ENCODE peak calls at places on chromosome 21, in seven cellular contexts. E is astrocyte of the spinal cord; P is left ventricle myocardium inferior; Z is AG08396; T is GM10248; K is HCT116; N is activated CD4-positive, alpha-beta T cell treated with anti-CD3 and anti-CD28 coated beads, Interleukin-2, amount 50 U/mL, for 24 hours. U is an unnamed sample.

GRCh38 chr21:37565530-37566223 is 199.1 kb downstream of the DYRK1A start:
- DNase-seq in T (no peak), K (no peak), N (no peak), Z (no peak), E (peak; percentile 46), P (no peak), U (no peak)

GRCh38 chr21:31795992-31796391 is 64.1 kb upstream of the SCAF4 start:
- DNase-seq in P (no peak), K (no peak), Z (no peak), E (no peak), N (no peak), T (no peak), U (no peak)

GRCh38 chr21:42527489-42528158 is 14.0 kb downstream of the SLC37A1 start:
- DNase-seq in T (peak; percentile 54), P (no peak), E (no peak), K (no peak), N (peak; percentile 40), Z (no peak), U (peak; percentile 54)

GRCh38 chr21:45494851-45495680 is 47.2 kb downstream of the SLC19A1 start:
- DNase-seq in T (no peak), E (no peak), K (no peak), N (no peak), P (no peak), Z (no peak), U (no peak)

GRCh38 chr21:17818158-17819113 is 720 bp downstream of the C21orf91 start:
- DNase-seq in P (peak; percentile 20), Z (peak; percentile 41), N (peak; percentile 28), K (no peak), E (peak; percentile 36), T (no peak), U (peak; percentile 29)

GRCh38 chr21:29248124-29248523 is 50.6 kb upstream of the BACH1 start:
- DNase-seq in N (no peak), T (no peak), Z (no peak), E (no peak), P (no peak), K (no peak), U (no peak)

GRCh38 chr21:32114434-32115063 is 164.3 kb downstream of the MIS18A start:
- DNase-seq in K (no peak), E (no peak), T (no peak), Z (no peak), N (no peak), P (no peak), U (no peak)

GRCh38 chr21:36209626-36210171 is 53.1 kb downstream of the DOP1B start:
- DNase-seq in E (peak; percentile 79), Z (peak; percentile 15), N (peak; percentile 29), K (peak; percentile 73), T (peak; percentile 55), P (no peak), U (no peak)

GRCh38 chr21:45615145-45615711 is 28.3 kb upstream of the PCBP3 start:
- DNase-seq in K (no peak), E (peak; percentile 57), Z (no peak), T (peak; percentile 55), P (no peak), N (peak; percentile 79), U (no peak)

GRCh38 chr21:28601708-28602107 is 391.0 kb downstream of the LTN1 start:
- DNase-seq in E (no peak), T (no peak), N (no peak), Z (no peak), K (no peak), P (no peak), U (no peak)

GRCh38 chr21:44920694-44921604 is at the start of gene ITGB2:
- DNase-seq in T (peak; percentile 73), P (peak; percentile 56), K (no peak), E (no peak), N (no peak), Z (no peak), U (no peak)

GRCh38 chr21:45142469-45142868 is 68.1 kb downstream of the ADARB1 start:
- DNase-seq in E (peak; percentile 85), K (no peak), N (no peak), T (no peak), Z (peak; percentile 82), P (no peak), U (peak; percentile 67)

GRCh38 chr21:36990508-36991205 is 15.8 kb upstream of the RIPPLY3 start:
- DNase-seq in T (no peak), K (no peak), Z (no peak), E (no peak), P (no peak), N (no peak), U (no peak)

GRCh38 chr21:45070970-45071369 is 3.4 kb upstream of the ADARB1 start:
- DNase-seq in K (no peak), P (no peak), T (no peak), E (no peak), N (no peak), Z (no peak), U (no peak)

GRCh38 chr21:31354604-31355443 is 10.8 kb upstream of the TIAM1 start:
- DNase-seq in P (no peak), N (peak; percentile 85), K (peak; percentile 98), T (no peak), Z (no peak), E (peak; percentile 95), U (no peak)

GRCh38 chr21:45190013-45190412 is 97.7 kb downstream of the POFUT2 start:
- DNase-seq in E (no peak), Z (no peak), T (no peak), N (no peak), P (no peak), K (no peak), U (no peak)

GRCh38 chr21:25280061-25280460 is 327.2 kb downstream of the MRPL39 start:
- DNase-seq in K (no peak), P (no peak), N (no peak), E (no peak), Z (no peak), T (no peak), U (no peak)

GRCh38 chr21:34886554-34887385 is 162.3 kb downstream of the RUNX1 start:
- DNase-seq in E (peak; percentile 39), K (no peak), P (peak; percentile 27), Z (peak; percentile 33), T (no peak), N (no peak), U (peak; percentile 45)

GRCh38 chr21:39114871-39115658 is 68.2 kb downstream of the PSMG1 start:
- DNase-seq in K (no peak), E (peak; percentile 87), P (no peak), N (no peak), T (no peak), Z (no peak), U (peak; percentile 45)

GRCh38 chr21:32463367-32463766 is 50.9 kb downstream of the EVA1C start:
- DNase-seq in E (peak; percentile 62), K (peak; percentile 69), Z (no peak), N (no peak), P (no peak), T (no peak), U (peak; percentile 30)

GRCh38 chr21:43211085-43212071 is 42.6 kb downstream of the CRYAA start:
- DNase-seq in N (no peak), K (peak; percentile 4), Z (no peak), P (peak; percentile 53), E (no peak), T (no peak), U (no peak)

GRCh38 chr21:46024983-46025860 is 43.7 kb downstream of the COL6A1 start:
- DNase-seq in T (no peak), K (no peak), Z (no peak), N (no peak), E (peak; percentile 60), P (no peak), U (peak; percentile 65)

GRCh38 chr21:31326478-31327247 is 17.4 kb downstream of the TIAM1 start:
- DNase-seq in Z (no peak), K (no peak), T (peak; percentile 69), E (no peak), P (no peak), N (peak; percentile 64), U (no peak)

GRCh38 chr21:14054682-14055081 is 156.1 kb downstream of the LIPI start:
- DNase-seq in P (no peak), E (no peak), Z (no peak), T (no peak), N (no peak), K (no peak), U (no peak)

GRCh38 chr21:27108228-27108627 is 141.3 kb upstream of the ADAMTS5 start:
- DNase-seq in N (no peak), P (no peak), Z (no peak), T (no peak), K (no peak), E (no peak), U (peak; percentile 3)

GRCh38 chr21:41750051-41750450 is 16.8 kb downstream of the RIPK4 start:
- DNase-seq in P (no peak), N (no peak), E (no peak), K (no peak), Z (no peak), T (no peak), U (peak; percentile 32)

GRCh38 chr21:25953196-25953595 is 217.4 kb downstream of the APP start:
- DNase-seq in Z (no peak), E (no peak), T (no peak), K (no peak), P (no peak), N (no peak), U (no peak)

GRCh38 chr21:45022736-45023135 is 51.6 kb upstream of the ADARB1 start:
- DNase-seq in N (no peak), E (no peak), T (no peak), K (no peak), Z (no peak), P (no peak), U (no peak)

GRCh38 chr21:35340273-35340672 is 291.2 kb upstream of the RUNX1 start:
- DNase-seq in K (peak; percentile 22), E (no peak), P (no peak), Z (no peak), T (no peak), N (no peak), U (no peak)

GRCh38 chr21:37710555-37711293 is 205.5 kb downstream of the KCNJ6 start:
- DNase-seq in Z (no peak), P (no peak), T (no peak), K (no peak), E (no peak), N (no peak), U (peak; percentile 17)

GRCh38 chr21:46317710-46318463 is 5.8 kb downstream of the C21orf58 start:
- DNase-seq in P (peak; percentile 66), E (no peak), T (no peak), N (no peak), K (no peak), Z (no peak), U (no peak)

GRCh38 chr21:26769613-26770188 is 75.5 kb downstream of the ADAMTS1 start:
- DNase-seq in K (no peak), T (no peak), P (no peak), Z (no peak), N (no peak), E (peak; percentile 61), U (no peak)

GRCh38 chr21:34705032-34705431 is 36.2 kb downstream of the CLIC6 start:
- DNase-seq in K (no peak), Z (no peak), T (no peak), E (no peak), N (no peak), P (no peak), U (no peak)

U was measured in hepatic stellate cell.